ENCODE peak calls at places on chromosomes 1 and 21, in seven cellular contexts. M is mesenchymal stem cell; R is activated CD8-positive, alpha-beta memory T cell treated with anti-CD3 and anti-CD28 coated beads, Interleukin-2, amount 50 U/mL, for 48 hours; D is memory B cell; V is sigmoid colon; C is AG20443; W is AML-193. U is an unnamed sample.

GRCh38 chr1:65146908-65147423 is 1.0 kb upstream of the AK4 start:
- DNase-seq in M (peak), R (no peak), D (no peak), V (no peak), C (no peak), W (no peak), U (no peak)

GRCh38 chr1:150268342-150268705 is 492 bp downstream of the APH1A start:
- DNase-seq in M (peak), R (peak), D (peak), V (peak), C (peak), W (no peak), U (no peak)

GRCh38 chr1:44831516-44831915 is 11.5 kb downstream of the PTCH2 start:
- DNase-seq in M (no peak), R (no peak), D (no peak), V (no peak), C (no peak), W (no peak), U (no peak)

GRCh38 chr1:239268007-239268406 is 118.4 kb upstream of the CHRM3 start:
- DNase-seq in M (no peak), R (no peak), D (no peak), V (no peak), C (no peak), W (no peak), U (no peak)

GRCh38 chr1:87949711-87950110 is 621.0 kb downstream of the LMO4 start:
- DNase-seq in M (no peak), R (no peak), D (no peak), V (no peak), C (no peak), W (no peak), U (no peak)

GRCh38 chr1:210597555-210598134 is 268.9 kb downstream of the HHAT start:
- DNase-seq in M (peak), R (no peak), D (no peak), V (no peak), C (peak), W (peak), U (peak)

GRCh38 chr1:58432813-58433668 is 113.5 kb downstream of the OMA1 start:
- DNase-seq in M (peak), R (no peak), D (no peak), V (no peak), C (peak), W (no peak), U (peak)

GRCh38 chr1:27478098-27478497 is 11.9 kb downstream of the WASF2 start:
- DNase-seq in M (no peak), R (no peak), D (no peak), V (no peak), C (no peak), W (no peak), U (no peak)

GRCh38 chr1:18962121-18962721 is 5.7 kb upstream of the IFFO2 start:
- DNase-seq in M (no peak), R (peak), D (no peak), V (peak), C (peak), W (no peak), U (no peak)

GRCh38 chr1:191993549-191993948 is 164.7 kb upstream of the RGS18 start:
- DNase-seq in M (peak), R (no peak), D (no peak), V (no peak), C (no peak), W (peak), U (peak)

GRCh38 chr21:17780539-17780938 is 38.6 kb downstream of the C21orf91 start:
- DNase-seq in M (no peak), R (no peak), D (peak), V (no peak), C (no peak), W (peak), U (no peak)

GRCh38 chr1:224641030-224641429 is 24.9 kb downstream of the CNIH3 start:
- DNase-seq in M (no peak), R (no peak), D (no peak), V (no peak), C (no peak), W (no peak), U (no peak)

GRCh38 chr1:155970531-155971167 is 7.7 kb downstream of the ARHGEF2 start:
- DNase-seq in M (peak), R (peak), D (peak), V (peak), C (peak), W (peak), U (no peak)

GRCh38 chr1:65395887-65396612 is 24.4 kb upstream of the LEPR start:
- DNase-seq in M (peak), R (no peak), D (no peak), V (no peak), C (peak), W (no peak), U (no peak)

GRCh38 chr21:33825898-33826297 is 89.7 kb downstream of the ATP5PO start:
- DNase-seq in M (peak), R (no peak), D (no peak), V (no peak), C (peak), W (no peak), U (no peak)

GRCh38 chr1:229047161-229047840 is 223.6 kb upstream of the RAB4A start:
- DNase-seq in M (no peak), R (no peak), D (no peak), V (no peak), C (no peak), W (no peak), U (no peak)

GRCh38 chr21:38488640-38489282 is 9.5 kb downstream of the ERG start:
- DNase-seq in M (no peak), R (no peak), D (no peak), V (no peak), C (no peak), W (no peak), U (no peak)

GRCh38 chr1:220803401-220804201 is 16.9 kb downstream of the MTARC1 start:
- DNase-seq in M (peak), R (no peak), D (peak), V (no peak), C (peak), W (peak), U (no peak)

GRCh38 chr1:156373546-156373945 is 4.5 kb downstream of the RHBG start:
- DNase-seq in M (peak), R (no peak), D (no peak), V (no peak), C (no peak), W (no peak), U (no peak)

GRCh38 chr1:171226757-171227370 is 21.4 kb upstream of the FMO1 start:
- DNase-seq in M (peak), R (no peak), D (no peak), V (no peak), C (peak), W (peak), U (peak)

GRCh38 chr1:53551428-53551995 is 92.3 kb downstream of the DMRTB1 start:
- DNase-seq in M (no peak), R (no peak), D (no peak), V (no peak), C (no peak), W (no peak), U (no peak)

GRCh38 chr1:210918893-210919292 is 215.1 kb downstream of the KCNH1 start:
- DNase-seq in M (no peak), R (no peak), D (no peak), V (no peak), C (no peak), W (no peak), U (no peak)

GRCh38 chr1:116134178-116134773 is 23.1 kb downstream of the MAB21L3 start:
- DNase-seq in M (no peak), R (no peak), D (no peak), V (no peak), C (no peak), W (no peak), U (no peak)

GRCh38 chr1:52368383-52369172 is 2.6 kb upstream of the CC2D1B start:
- DNase-seq in M (peak), R (peak), D (peak), V (no peak), C (peak), W (peak), U (no peak)

U was measured in NCI-H446 treated with DMSO at 0.1 percent for 48 hours.